ENCODE peak calls at places on chromosomes 11 and 22, in six cellular contexts. One of them, this sample, is unnamed.

GRCh38 chr11:120858740-120859139 is 165.2 kb upstream of the TBCEL start:
- DNase-seq in iPS DF 6.9: no peak
- DNase-seq in NCI-H1930: no peak
- DNase-seq in T-helper 2 cell: no peak
- DNase-seq in stimulated activated CD4-positive, alpha-beta T cell treated with anti-CD3 and anti-CD28 coated beads, Interleukin-2, amount 100 ng/mL, for 48 hours: no peak
- DNase-seq in fibroblast of mammary gland: peak; percentile 9
- DNase-seq in this sample: no peak

GRCh38 chr11:84794663-84795443 is 832.3 kb downstream of the DLG2 start:
- DNase-seq in iPS DF 6.9: no peak
- DNase-seq in NCI-H1930: no peak
- DNase-seq in T-helper 2 cell: no peak
- DNase-seq in stimulated activated CD4-positive, alpha-beta T cell treated with anti-CD3 and anti-CD28 coated beads, Interleukin-2, amount 100 ng/mL, for 48 hours: no peak
- DNase-seq in fibroblast of mammary gland: no peak
- DNase-seq in this sample: no peak

GRCh38 chr11:122791836-122792235 is 46.5 kb upstream of the CRTAM start:
- DNase-seq in iPS DF 6.9: no peak
- DNase-seq in NCI-H1930: no peak
- DNase-seq in T-helper 2 cell: no peak
- DNase-seq in stimulated activated CD4-positive, alpha-beta T cell treated with anti-CD3 and anti-CD28 coated beads, Interleukin-2, amount 100 ng/mL, for 48 hours: no peak
- DNase-seq in fibroblast of mammary gland: peak; percentile 82
- DNase-seq in this sample: no peak

GRCh38 chr22:47284360-47284759 is 521.9 kb downstream of the TBC1D22A start:
- DNase-seq in iPS DF 6.9: no peak
- DNase-seq in NCI-H1930: no peak
- DNase-seq in T-helper 2 cell: no peak
- DNase-seq in stimulated activated CD4-positive, alpha-beta T cell treated with anti-CD3 and anti-CD28 coated beads, Interleukin-2, amount 100 ng/mL, for 48 hours: no peak
- DNase-seq in fibroblast of mammary gland: no peak
- DNase-seq in this sample: no peak

GRCh38 chr11:122633219-122633829 is 22.2 kb upstream of the UBASH3B start:
- DNase-seq in iPS DF 6.9: no peak
- DNase-seq in NCI-H1930: no peak
- DNase-seq in T-helper 2 cell: no peak
- DNase-seq in stimulated activated CD4-positive, alpha-beta T cell treated with anti-CD3 and anti-CD28 coated beads, Interleukin-2, amount 100 ng/mL, for 48 hours: no peak
- DNase-seq in fibroblast of mammary gland: peak; percentile 78
- DNase-seq in this sample: peak; percentile 28

GRCh38 chr11:44416776-44417175 is 106.8 kb upstream of the ALX4 start:
- DNase-seq in iPS DF 6.9: no peak
- DNase-seq in NCI-H1930: no peak
- DNase-seq in T-helper 2 cell: no peak
- DNase-seq in stimulated activated CD4-positive, alpha-beta T cell treated with anti-CD3 and anti-CD28 coated beads, Interleukin-2, amount 100 ng/mL, for 48 hours: no peak
- DNase-seq in fibroblast of mammary gland: peak; percentile 73
- DNase-seq in this sample: no peak

GRCh38 chr11:57770793-57771192 is 9.2 kb downstream of the CTNND1 start:
- DNase-seq in iPS DF 6.9: no peak
- DNase-seq in NCI-H1930: no peak
- DNase-seq in T-helper 2 cell: no peak
- DNase-seq in stimulated activated CD4-positive, alpha-beta T cell treated with anti-CD3 and anti-CD28 coated beads, Interleukin-2, amount 100 ng/mL, for 48 hours: no peak
- DNase-seq in fibroblast of mammary gland: no peak
- DNase-seq in this sample: no peak

GRCh38 chr22:50141891-50142363 is 28.6 kb upstream of the PANX2 start:
- DNase-seq in iPS DF 6.9: no peak
- DNase-seq in NCI-H1930: peak; percentile 47
- DNase-seq in T-helper 2 cell: no peak
- DNase-seq in stimulated activated CD4-positive, alpha-beta T cell treated with anti-CD3 and anti-CD28 coated beads, Interleukin-2, amount 100 ng/mL, for 48 hours: no peak
- DNase-seq in fibroblast of mammary gland: no peak
- DNase-seq in this sample: no peak

GRCh38 chr22:32754413-32755041 is 47.0 kb upstream of the TIMP3 start:
- DNase-seq in iPS DF 6.9: no peak
- DNase-seq in NCI-H1930: no peak
- DNase-seq in T-helper 2 cell: no peak
- DNase-seq in stimulated activated CD4-positive, alpha-beta T cell treated with anti-CD3 and anti-CD28 coated beads, Interleukin-2, amount 100 ng/mL, for 48 hours: no peak
- DNase-seq in fibroblast of mammary gland: peak; percentile 76
- DNase-seq in this sample: no peak

GRCh38 chr11:29271616-29272015 is 745.2 kb downstream of the KCNA4 start:
- DNase-seq in iPS DF 6.9: no peak
- DNase-seq in NCI-H1930: no peak
- DNase-seq in T-helper 2 cell: no peak
- DNase-seq in stimulated activated CD4-positive, alpha-beta T cell treated with anti-CD3 and anti-CD28 coated beads, Interleukin-2, amount 100 ng/mL, for 48 hours: no peak
- DNase-seq in fibroblast of mammary gland: no peak
- DNase-seq in this sample: no peak

GRCh38 chr22:40263191-40263590 is 83.1 kb upstream of the ADSL start:
- DNase-seq in iPS DF 6.9: no peak
- DNase-seq in NCI-H1930: no peak
- DNase-seq in T-helper 2 cell: no peak
- DNase-seq in stimulated activated CD4-positive, alpha-beta T cell treated with anti-CD3 and anti-CD28 coated beads, Interleukin-2, amount 100 ng/mL, for 48 hours: no peak
- DNase-seq in fibroblast of mammary gland: no peak
- DNase-seq in this sample: no peak